ENCODE peak calls at places on chromosomes 6 and 20, in six cellular contexts. J is left colon, V is left cardiac atrium, I is T follicular helper cell, M is NCI-H2081, K is fibroblast of lung. X is an unnamed sample.

GRCh38 chr6:45086685-45087084 is 241.4 kb upstream of the RUNX2 start:
- DNase-seq in K (no peak), I (no peak), J (no peak), M (no peak), V (no peak), X (no peak)

GRCh38 chr6:119742188-119742803 is 392.7 kb upstream of the MAN1A1 start:
- DNase-seq in M (peak), I (peak), J (peak), V (peak), K (peak), X (peak)

GRCh38 chr6:21095462-21095861 is 498.1 kb upstream of the SOX4 start:
- DNase-seq in J (no peak), M (no peak), V (no peak), I (no peak), K (no peak), X (no peak)

GRCh38 chr6:105545947-105546710 is 143.2 kb upstream of the PREP start:
- DNase-seq in I (no peak), V (no peak), M (no peak), K (peak), J (no peak), X (no peak)

GRCh38 chr20:33433465-33433864 is 10.1 kb downstream of the SNTA1 start:
- DNase-seq in I (no peak), K (no peak), M (no peak), J (no peak), V (peak), X (no peak)

GRCh38 chr6:156916108-156916801 is 139.1 kb downstream of the ARID1B start:
- DNase-seq in J (no peak), M (no peak), I (no peak), V (no peak), K (no peak), X (no peak)

GRCh38 chr20:54251093-54251492 is 43.2 kb downstream of the PFDN4 start:
- DNase-seq in I (no peak), V (no peak), K (no peak), M (no peak), J (no peak), X (no peak)

GRCh38 chr6:85403331-85404015 is 46.4 kb upstream of the NT5E start:
- DNase-seq in K (peak), I (no peak), V (no peak), M (no peak), J (no peak), X (no peak)

GRCh38 chr6:47372318-47372717 is 62.6 kb upstream of the TNFRSF21 start:
- DNase-seq in M (no peak), V (no peak), J (no peak), K (no peak), I (no peak), X (no peak)

GRCh38 chr6:35486005-35486925 is 10.6 kb downstream of the TEAD3 start:
- DNase-seq in J (peak), K (no peak), M (no peak), V (peak), I (no peak), X (no peak)

GRCh38 chr20:47872341-47872740 is 87.1 kb upstream of the SULF2 start:
- DNase-seq in I (no peak), M (no peak), K (peak), J (no peak), V (no peak), X (no peak)

GRCh38 chr20:6492396-6493055 is 275.0 kb upstream of the BMP2 start:
- DNase-seq in J (no peak), K (peak), V (no peak), I (no peak), M (no peak), X (no peak)

GRCh38 chr6:36613200-36613995 is 19.2 kb downstream of the SRSF3 start:
- DNase-seq in K (no peak), J (no peak), I (no peak), M (no peak), V (no peak), X (no peak)

GRCh38 chr6:108526739-108527174 is 34.0 kb upstream of the FOXO3 start:
- DNase-seq in I (no peak), V (no peak), K (peak), M (no peak), J (no peak), X (no peak)

GRCh38 chr6:41055149-41055548 is 2.1 kb downstream of the APOBEC2 start:
- DNase-seq in V (no peak), J (no peak), M (no peak), K (no peak), I (no peak), X (no peak)

GRCh38 chr20:10619427-10619826 is 54.4 kb downstream of the JAG1 start:
- DNase-seq in K (peak), M (no peak), V (no peak), J (no peak), I (no peak), X (no peak)

GRCh38 chr20:17638835-17639407 is 43.1 kb downstream of the RRBP1 start:
- DNase-seq in I (no peak), K (no peak), J (no peak), M (no peak), V (no peak), X (no peak)

GRCh38 chr6:7916959-7917358 is 6.4 kb upstream of the TXNDC5 start:
- DNase-seq in J (no peak), M (no peak), K (no peak), V (no peak), I (no peak), X (no peak)

GRCh38 chr6:152246554-152247337 is 390.4 kb downstream of the SYNE1 start:
- DNase-seq in V (no peak), M (no peak), K (peak), J (no peak), I (no peak), X (no peak)

GRCh38 chr6:42313038-42313437 is 95.4 kb upstream of the MRPS10 start:
- DNase-seq in K (peak), V (no peak), I (no peak), J (no peak), M (no peak), X (no peak)

X was measured in effector memory CD4-positive, alpha-beta T cell.